ENCODE peak calls at places on chromosomes 1 and 21, in eight cellular contexts. H, B, A, X, P, C, R and Y are unnamed samples.

GRCh38 chr21:45336535-45336810 is 48.8 kb upstream of the POFUT2 start:
- DNase-seq in A (no peak), B (no peak), C (no peak), P (no peak), R (no peak), X (no peak), H (no peak), Y (no peak)

GRCh38 chr1:102798718-102799117 is 309.6 kb downstream of the COL11A1 start:
- DNase-seq in R (no peak), X (no peak), P (no peak), C (no peak), A (no peak), H (no peak), B (no peak), Y (no peak)

GRCh38 chr1:8314346-8315280 is 3.3 kb upstream of the SLC45A1 start:
- DNase-seq in X (peak), P (peak), R (peak), B (peak), H (no peak), A (peak), C (peak), Y (peak)

GRCh38 chr1:226085675-226086074 is 23.2 kb downstream of the H3-3A start:
- DNase-seq in P (no peak), C (no peak), X (no peak), H (no peak), A (no peak), R (no peak), B (no peak), Y (no peak)

GRCh38 chr1:84298336-84298687 is 3.2 kb upstream of the SAMD13 start:
- DNase-seq in P (no peak), H (no peak), X (peak), A (no peak), C (peak), B (peak), R (peak), Y (peak)

GRCh38 chr1:15799004-15799867 is 8.2 kb downstream of the UQCRHL start:
- DNase-seq in H (no peak), P (peak), X (no peak), R (no peak), B (no peak), A (peak), C (no peak), Y (no peak)

GRCh38 chr21:41720250-41720649 is 46.6 kb downstream of the RIPK4 start:
- DNase-seq in B (no peak), A (no peak), H (no peak), P (no peak), C (no peak), X (no peak), R (no peak), Y (no peak)

GRCh38 chr1:24894002-24894401 is 36.1 kb downstream of the RUNX3 start:
- DNase-seq in P (peak), C (no peak), R (no peak), H (no peak), B (no peak), A (no peak), X (no peak), Y (no peak)

GRCh38 chr1:90800012-90800717 is 83.1 kb upstream of the BARHL2 start:
- DNase-seq in P (no peak), B (no peak), C (peak), H (no peak), R (no peak), A (no peak), X (no peak), Y (no peak)

GRCh38 chr1:119133987-119134386 is 6.5 kb downstream of the WARS2 start:
- DNase-seq in C (no peak), B (no peak), R (no peak), H (no peak), X (no peak), P (no peak), A (no peak), Y (no peak)